ENCODE peak calls at places on chromosome 16, in ten cellular contexts. One of them, this sample, is unnamed.

GRCh38 chr16:89071686-89072182 is 21.9 kb upstream of the ACSF3 start:
- DNase-seq in cardiac fibroblast: no peak
- DNase-seq in NB4: no peak
- DNase-seq in activated effector memory CD4-positive, alpha-beta T cell treated with anti-CD3 and anti-CD28 coated beads, Interleukin-2, amount 50 U/mL, for 16 hours: no peak
- DNase-seq in iPS-NIHi11: no peak
- DNase-seq in GM23248: no peak
- DNase-seq in NCI-H1436 treated with DMSO at 0.1 percent for 48 hours: no peak
- DNase-seq in T-helper 22 cell: no peak
- DNase-seq in CD8-positive, alpha-beta memory T cell: no peak
- DNase-seq in DMS 273 treated with DMSO at 0.1 percent for 48 hours: no peak
- DNase-seq in this sample: no peak

GRCh38 chr16:11032922-11033291 is 88.5 kb downstream of the CLEC16A start:
- DNase-seq in iPS-NIHi11: no peak
- DNase-seq in cardiac fibroblast: peak; percentile 37
- DNase-seq in DMS 273 treated with DMSO at 0.1 percent for 48 hours: no peak
- DNase-seq in NCI-H1436 treated with DMSO at 0.1 percent for 48 hours: no peak
- DNase-seq in NB4: no peak
- DNase-seq in activated effector memory CD4-positive, alpha-beta T cell treated with anti-CD3 and anti-CD28 coated beads, Interleukin-2, amount 50 U/mL, for 16 hours: no peak
- DNase-seq in CD8-positive, alpha-beta memory T cell: no peak
- DNase-seq in GM23248: peak; percentile 77
- DNase-seq in T-helper 22 cell: no peak
- DNase-seq in this sample: no peak

GRCh38 chr16:12426122-12426521 is 377.6 kb downstream of the CPPED1 start:
- DNase-seq in NB4: no peak
- DNase-seq in NCI-H1436 treated with DMSO at 0.1 percent for 48 hours: no peak
- DNase-seq in activated effector memory CD4-positive, alpha-beta T cell treated with anti-CD3 and anti-CD28 coated beads, Interleukin-2, amount 50 U/mL, for 16 hours: no peak
- DNase-seq in DMS 273 treated with DMSO at 0.1 percent for 48 hours: peak; percentile 43
- DNase-seq in GM23248: peak; percentile 15
- DNase-seq in iPS-NIHi11: no peak
- DNase-seq in cardiac fibroblast: no peak
- DNase-seq in CD8-positive, alpha-beta memory T cell: no peak
- DNase-seq in T-helper 22 cell: no peak
- DNase-seq in this sample: no peak

GRCh38 chr16:53034306-53034705 is 18.4 kb downstream of the CHD9NB start:
- DNase-seq in CD8-positive, alpha-beta memory T cell: no peak
- DNase-seq in iPS-NIHi11: no peak
- DNase-seq in DMS 273 treated with DMSO at 0.1 percent for 48 hours: no peak
- DNase-seq in GM23248: peak; percentile 48
- DNase-seq in T-helper 22 cell: no peak
- DNase-seq in activated effector memory CD4-positive, alpha-beta T cell treated with anti-CD3 and anti-CD28 coated beads, Interleukin-2, amount 50 U/mL, for 16 hours: no peak
- DNase-seq in NB4: no peak
- DNase-seq in cardiac fibroblast: peak; percentile 63
- DNase-seq in NCI-H1436 treated with DMSO at 0.1 percent for 48 hours: no peak
- DNase-seq in this sample: no peak

GRCh38 chr16:20799599-20799998 is 6.7 kb downstream of the ERI2 start:
- DNase-seq in NCI-H1436 treated with DMSO at 0.1 percent for 48 hours: no peak
- DNase-seq in iPS-NIHi11: peak; percentile 11
- DNase-seq in CD8-positive, alpha-beta memory T cell: no peak
- DNase-seq in activated effector memory CD4-positive, alpha-beta T cell treated with anti-CD3 and anti-CD28 coated beads, Interleukin-2, amount 50 U/mL, for 16 hours: no peak
- DNase-seq in NB4: peak; percentile 23
- DNase-seq in GM23248: peak; percentile 72
- DNase-seq in T-helper 22 cell: no peak
- DNase-seq in DMS 273 treated with DMSO at 0.1 percent for 48 hours: peak; percentile 15
- DNase-seq in cardiac fibroblast: peak; percentile 44
- DNase-seq in this sample: peak; percentile 18

GRCh38 chr16:89287777-89288576 is 70.5 kb downstream of the ZNF778 start:
- DNase-seq in cardiac fibroblast: no peak
- DNase-seq in NB4: no peak
- DNase-seq in GM23248: no peak
- DNase-seq in DMS 273 treated with DMSO at 0.1 percent for 48 hours: no peak
- DNase-seq in activated effector memory CD4-positive, alpha-beta T cell treated with anti-CD3 and anti-CD28 coated beads, Interleukin-2, amount 50 U/mL, for 16 hours: no peak
- DNase-seq in T-helper 22 cell: no peak
- DNase-seq in CD8-positive, alpha-beta memory T cell: no peak
- DNase-seq in NCI-H1436 treated with DMSO at 0.1 percent for 48 hours: no peak
- DNase-seq in iPS-NIHi11: no peak
- DNase-seq in this sample: no peak

GRCh38 chr16:67562918-67563707 is 787 bp downstream of the CTCF start:
- DNase-seq in cardiac fibroblast: peak; percentile 51
- DNase-seq in activated effector memory CD4-positive, alpha-beta T cell treated with anti-CD3 and anti-CD28 coated beads, Interleukin-2, amount 50 U/mL, for 16 hours: peak; percentile 86
- DNase-seq in NB4: peak; percentile 85
- DNase-seq in CD8-positive, alpha-beta memory T cell: peak; percentile 52
- DNase-seq in T-helper 22 cell: peak; percentile 47
- DNase-seq in GM23248: peak; percentile 81
- DNase-seq in NCI-H1436 treated with DMSO at 0.1 percent for 48 hours: no peak
- DNase-seq in iPS-NIHi11: peak; percentile 66
- DNase-seq in DMS 273 treated with DMSO at 0.1 percent for 48 hours: no peak
- DNase-seq in this sample: peak; percentile 38

GRCh38 chr16:14180431-14181059 is 109.4 kb downstream of the MRTFB start:
- DNase-seq in iPS-NIHi11: peak; percentile 29
- DNase-seq in GM23248: peak; percentile 33
- DNase-seq in NCI-H1436 treated with DMSO at 0.1 percent for 48 hours: no peak
- DNase-seq in cardiac fibroblast: peak; percentile 33
- DNase-seq in DMS 273 treated with DMSO at 0.1 percent for 48 hours: no peak
- DNase-seq in T-helper 22 cell: no peak
- DNase-seq in CD8-positive, alpha-beta memory T cell: no peak
- DNase-seq in activated effector memory CD4-positive, alpha-beta T cell treated with anti-CD3 and anti-CD28 coated beads, Interleukin-2, amount 50 U/mL, for 16 hours: no peak
- DNase-seq in NB4: no peak
- DNase-seq in this sample: no peak

GRCh38 chr16:4404247-4404966 is 12.0 kb downstream of the CORO7 start:
- DNase-seq in GM23248: peak; percentile 62
- DNase-seq in DMS 273 treated with DMSO at 0.1 percent for 48 hours: no peak
- DNase-seq in NCI-H1436 treated with DMSO at 0.1 percent for 48 hours: no peak
- DNase-seq in iPS-NIHi11: peak; percentile 94
- DNase-seq in activated effector memory CD4-positive, alpha-beta T cell treated with anti-CD3 and anti-CD28 coated beads, Interleukin-2, amount 50 U/mL, for 16 hours: no peak
- DNase-seq in CD8-positive, alpha-beta memory T cell: no peak
- DNase-seq in cardiac fibroblast: peak; percentile 54
- DNase-seq in T-helper 22 cell: no peak
- DNase-seq in NB4: peak; percentile 56
- DNase-seq in this sample: no peak

GRCh38 chr16:54031107-54031760 is 255.4 kb downstream of the IRX3 start:
- DNase-seq in activated effector memory CD4-positive, alpha-beta T cell treated with anti-CD3 and anti-CD28 coated beads, Interleukin-2, amount 50 U/mL, for 16 hours: no peak
- DNase-seq in NB4: peak; percentile 11
- DNase-seq in NCI-H1436 treated with DMSO at 0.1 percent for 48 hours: no peak
- DNase-seq in T-helper 22 cell: no peak
- DNase-seq in iPS-NIHi11: no peak
- DNase-seq in GM23248: peak; percentile 56
- DNase-seq in DMS 273 treated with DMSO at 0.1 percent for 48 hours: no peak
- DNase-seq in CD8-positive, alpha-beta memory T cell: no peak
- DNase-seq in cardiac fibroblast: peak; percentile 71
- DNase-seq in this sample: no peak

GRCh38 chr16:67269766-67270165 is 9.6 kb upstream of the PLEKHG4 start:
- DNase-seq in cardiac fibroblast: peak; percentile 63
- DNase-seq in T-helper 22 cell: no peak
- DNase-seq in DMS 273 treated with DMSO at 0.1 percent for 48 hours: no peak
- DNase-seq in GM23248: peak; percentile 77
- DNase-seq in NB4: no peak
- DNase-seq in CD8-positive, alpha-beta memory T cell: no peak
- DNase-seq in iPS-NIHi11: no peak
- DNase-seq in NCI-H1436 treated with DMSO at 0.1 percent for 48 hours: no peak
- DNase-seq in activated effector memory CD4-positive, alpha-beta T cell treated with anti-CD3 and anti-CD28 coated beads, Interleukin-2, amount 50 U/mL, for 16 hours: no peak
- DNase-seq in this sample: no peak

GRCh38 chr16:12793120-12793889 is 10.4 kb downstream of the CPPED1 start:
- DNase-seq in cardiac fibroblast: no peak
- DNase-seq in iPS-NIHi11: peak; percentile 58
- DNase-seq in activated effector memory CD4-positive, alpha-beta T cell treated with anti-CD3 and anti-CD28 coated beads, Interleukin-2, amount 50 U/mL, for 16 hours: no peak
- DNase-seq in GM23248: no peak
- DNase-seq in NB4: no peak
- DNase-seq in CD8-positive, alpha-beta memory T cell: no peak
- DNase-seq in NCI-H1436 treated with DMSO at 0.1 percent for 48 hours: no peak
- DNase-seq in DMS 273 treated with DMSO at 0.1 percent for 48 hours: no peak
- DNase-seq in T-helper 22 cell: no peak
- DNase-seq in this sample: no peak

GRCh38 chr16:14097182-14097951 is 26.2 kb downstream of the MRTFB start:
- DNase-seq in DMS 273 treated with DMSO at 0.1 percent for 48 hours: no peak
- DNase-seq in iPS-NIHi11: peak; percentile 27
- DNase-seq in cardiac fibroblast: no peak
- DNase-seq in CD8-positive, alpha-beta memory T cell: no peak
- DNase-seq in NB4: no peak
- DNase-seq in activated effector memory CD4-positive, alpha-beta T cell treated with anti-CD3 and anti-CD28 coated beads, Interleukin-2, amount 50 U/mL, for 16 hours: no peak
- DNase-seq in T-helper 22 cell: no peak
- DNase-seq in NCI-H1436 treated with DMSO at 0.1 percent for 48 hours: no peak
- DNase-seq in GM23248: no peak
- DNase-seq in this sample: no peak